ENCODE peak calls at places on chromosomes 12 and 14, in four cellular contexts. N, W, K and L are unnamed samples.
A peak's percentile ranks its signal among the peaks of the same experiment; 100 is the strongest.

GRCh38 chr12:75961878-75962277 is 69.7 kb downstream of the PHLDA1 start:
- DNase-seq in N (no peak), W (no peak), K (no peak), L (no peak)

GRCh38 chr12:120259418-120260202 is 5.9 kb downstream of the PXN start:
- DNase-seq in N (no peak), W (no peak), K (no peak), L (no peak)

GRCh38 chr12:85835810-85836715 is at the start of gene RASSF9:
- DNase-seq in N (peak; percentile 10), W (no peak), K (no peak), L (no peak)

GRCh38 chr14:78851189-78851588 is 681.0 kb downstream of the NRXN3 start:
- DNase-seq in N (no peak), W (no peak), K (no peak), L (no peak)

GRCh38 chr12:111440152-111440551 is 34.4 kb downstream of the SH2B3 start:
- DNase-seq in N (no peak), W (no peak), K (no peak), L (no peak)

GRCh38 chr14:39264558-39264957 is 30.8 kb downstream of the MIA2 start:
- DNase-seq in N (no peak), W (no peak), K (no peak), L (no peak)

GRCh38 chr14:30333934-30334333 is 225.0 kb upstream of the G2E3 start:
- DNase-seq in N (no peak), W (no peak), K (no peak), L (no peak)

GRCh38 chr14:101511620-101512395 is 49.5 kb upstream of the DIO3 start:
- DNase-seq in N (no peak), W (no peak), K (no peak), L (no peak)

GRCh38 chr12:118357327-118358007 is 15.2 kb downstream of the TAOK3 start:
- DNase-seq in N (no peak), W (peak; percentile 62), K (peak; percentile 90), L (peak; percentile 76)

GRCh38 chr14:92589213-92589852 is 75.8 kb downstream of the RIN3 start:
- DNase-seq in N (peak; percentile 34), W (no peak), K (no peak), L (no peak)

GRCh38 chr12:15918066-15918465 is 6.9 kb downstream of the DERA start:
- DNase-seq in N (no peak), W (no peak), K (no peak), L (no peak)

GRCh38 chr12:110785240-110785639 is 42.5 kb upstream of the PPP1CC start:
- DNase-seq in N (no peak), W (no peak), K (peak; percentile 62), L (no peak)

GRCh38 chr12:26018926-26019325 is 60.4 kb downstream of the RASSF8 start:
- DNase-seq in N (no peak), W (no peak), K (no peak), L (no peak)

GRCh38 chr14:103057372-103058208 is at the start of gene CDC42BPB:
- DNase-seq in N (peak; percentile 66), W (no peak), K (peak; percentile 86), L (peak; percentile 75)

GRCh38 chr12:58169826-58170225 is 228.5 kb downstream of the ATP23 start:
- DNase-seq in N (no peak), W (no peak), K (no peak), L (no peak)

GRCh38 chr12:593396-593976 is 69.8 kb downstream of the NINJ2 start:
- DNase-seq in N (no peak), W (no peak), K (no peak), L (no peak)

GRCh38 chr12:52884526-52885293 is 20.2 kb downstream of the KRT8 start:
- DNase-seq in N (peak; percentile 97), W (no peak), K (peak; percentile 90), L (peak; percentile 82)

GRCh38 chr14:81555051-81555450 is 21.4 kb upstream of the SEL1L start:
- DNase-seq in N (no peak), W (no peak), K (no peak), L (no peak)

GRCh38 chr14:71070169-71070568 is 162.9 kb downstream of the PCNX1 start:
- DNase-seq in N (no peak), W (no peak), K (no peak), L (peak; percentile 16)

GRCh38 chr12:118715647-118716046 is 265.7 kb upstream of the SRRM4 start:
- DNase-seq in N (no peak), W (no peak), K (no peak), L (no peak)

GRCh38 chr14:80356413-80356812 is 145.1 kb upstream of the DIO2 start:
- DNase-seq in N (peak; percentile 2), W (no peak), K (no peak), L (no peak)

GRCh38 chr12:66130267-66131066 is at the start of gene LLPH:
- DNase-seq in N (peak; percentile 88), W (peak; percentile 57), K (peak; percentile 90), L (peak; percentile 92)

GRCh38 chr12:93456077-93456476 is 11.2 kb upstream of the MRPL42 start:
- DNase-seq in N (no peak), W (no peak), K (no peak), L (no peak)

GRCh38 chr14:54812661-54813060 is 90.0 kb downstream of the GCH1 start:
- DNase-seq in N (no peak), W (no peak), K (no peak), L (no peak)

GRCh38 chr12:41361791-41362190 is 173.7 kb downstream of the PDZRN4 start:
- DNase-seq in N (no peak), W (no peak), K (no peak), L (no peak)

GRCh38 chr12:69052613-69053408 is 119.8 kb upstream of the CPM start:
- DNase-seq in N (peak; percentile 91), W (peak; percentile 32), K (no peak), L (peak; percentile 81)

GRCh38 chr14:64510127-64510808 is 5.7 kb downstream of the ZBTB1 start:
- DNase-seq in N (no peak), W (no peak), K (no peak), L (no peak)

GRCh38 chr14:44798386-44799242 is 163.1 kb downstream of the KLHL28 start:
- DNase-seq in N (no peak), W (no peak), K (no peak), L (no peak)

GRCh38 chr12:94150483-94151225 is 2.3 kb downstream of the PLXNC1 start:
- DNase-seq in N (no peak), W (no peak), K (no peak), L (no peak)

GRCh38 chr14:92943855-92944570 is 21.1 kb downstream of the CHGA start:
- DNase-seq in N (no peak), W (no peak), K (peak; percentile 19), L (no peak)

GRCh38 chr14:75826599-75826998 is 155.2 kb downstream of the TGFB3 start:
- DNase-seq in N (no peak), W (no peak), K (no peak), L (no peak)

GRCh38 chr12:120982659-120983058 is 4.3 kb downstream of the HNF1A start:
- DNase-seq in N (no peak), W (no peak), K (no peak), L (no peak)

GRCh38 chr14:106844608-106845285 is 1318.4 kb downstream of the TMEM121 start:
- DNase-seq in N (peak; percentile 44), W (no peak), K (peak; percentile 4), L (peak; percentile 53)

GRCh38 chr12:76199808-76200207 is 115.3 kb upstream of the NAP1L1 start:
- DNase-seq in N (no peak), W (no peak), K (no peak), L (no peak)

GRCh38 chr12:113463746-113464743 is 7.6 kb downstream of the LHX5 start:
- DNase-seq in N (no peak), W (no peak), K (no peak), L (peak; percentile 51)
- H3K4me3 ChIP-seq in N (no peak overlapping the region), W (no peak overlapping the region), K (no peak overlapping the region), L (peak overlapping the region; percentile 32)

GRCh38 chr12:50661300-50662120 is 102.4 kb upstream of the ATF1 start:
- DNase-seq in N (no peak), W (peak; percentile 72), K (no peak), L (no peak)
- TF ChIP-seq CHD4 in N (no peak), W (peak; percentile 57), K (no peak), L (no peak)

GRCh38 chr12:62522984-62523383 is 56.4 kb downstream of the MON2 start:
- DNase-seq in N (no peak), W (no peak), K (no peak), L (peak; percentile 48)
- TF ChIP-seq CTCF in N (no peak), W (peak; percentile 28), K (no peak), L (peak; percentile 47)

DNA sequence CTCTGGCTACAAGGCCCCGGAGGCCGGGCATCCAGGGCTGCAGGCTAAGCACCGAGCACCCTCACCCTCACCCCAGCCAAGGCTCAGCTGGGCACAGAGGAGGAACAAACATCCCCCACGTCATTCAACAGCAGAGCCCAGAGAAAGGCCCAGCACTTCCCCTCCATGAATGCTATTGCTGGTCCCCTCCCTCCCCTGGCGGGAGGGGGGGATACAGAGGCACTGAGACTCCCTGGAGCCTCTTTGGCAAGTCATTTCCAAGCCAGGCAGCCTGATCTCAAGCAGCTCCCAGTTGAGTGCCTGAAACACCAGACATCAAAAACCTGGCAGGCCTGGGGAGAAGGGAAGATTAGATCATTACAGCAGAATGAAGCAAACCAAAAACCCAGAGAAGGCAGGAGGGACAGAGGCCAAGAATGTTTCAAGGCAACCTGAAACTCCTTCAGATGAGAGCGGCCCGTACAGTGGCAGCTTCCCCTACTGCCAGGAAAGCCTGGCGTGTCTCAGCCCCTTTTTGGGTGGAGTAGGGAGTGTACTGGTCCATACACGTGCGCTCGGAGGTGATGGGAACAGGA is 92.1 kb downstream of the LRRC74A start:
- DNase-seq in N (no peak), W (no peak), K (no peak), L (no peak)
- H3K4me3 ChIP-seq in N (no peak overlapping the region), W (no peak overlapping the region), K (no peak overlapping the region), L (no peak overlapping the region)

DNA sequence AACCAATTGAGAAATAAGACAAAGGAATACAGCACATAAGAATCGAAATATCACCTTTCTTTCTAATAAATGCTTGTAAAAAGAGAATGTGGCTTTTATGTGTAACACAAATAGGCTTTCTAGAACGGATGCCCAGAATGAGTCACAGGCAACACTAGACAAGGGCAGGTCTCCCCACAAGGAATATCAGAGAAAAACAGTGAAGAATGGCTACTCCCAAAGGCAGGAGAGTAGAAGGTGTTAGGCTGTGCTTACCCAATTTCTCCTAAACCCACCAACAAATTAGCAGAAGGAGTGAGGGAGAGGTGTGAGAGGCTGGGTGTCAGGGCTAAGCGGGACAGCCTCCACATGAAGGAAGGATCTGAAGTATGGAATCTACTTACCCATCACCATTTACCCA is 55.2 kb downstream of the GALNT4 start:
- DNase-seq in N (no peak), W (no peak), K (no peak), L (no peak)
- TF ChIP-seq CHD4 in N (no peak), W (no peak), K (no peak), L (no peak)